ENCODE peak calls at places on chromosome 13, in seven cellular contexts. D, B, T, V, Q, H and J are unnamed samples.
A peak's percentile ranks its signal among the peaks of the same experiment; 100 is the strongest.

GRCh38 chr13:100520936-100521765 is 67.4 kb downstream of the GGACT start:
- DNase-seq in V (no peak), Q (no peak), D (no peak), T (peak; percentile 77), H (no peak), B (no peak), J (no peak)

GRCh38 chr13:35966024-35966423 is 165.2 kb downstream of the DCLK1 start:
- DNase-seq in B (no peak), V (no peak), H (no peak), Q (no peak), D (no peak), T (no peak), J (no peak)

GRCh38 chr13:27919934-27920676 is at the start of gene PDX1:
- DNase-seq in T (peak; percentile 83), B (no peak), Q (no peak), V (peak; percentile 85), H (no peak), D (no peak), J (no peak)

GRCh38 chr13:26220575-26220974 is 1.5 kb downstream of the RNF6 start:
- DNase-seq in B (no peak), H (no peak), Q (no peak), T (no peak), D (no peak), V (peak; percentile 29), J (no peak)

GRCh38 chr13:39245688-39246087 is 207.4 kb downstream of the NHLRC3 start:
- DNase-seq in H (no peak), Q (no peak), V (no peak), D (no peak), T (no peak), B (no peak), J (peak; percentile 63)

GRCh38 chr13:31556376-31556775 is 182.9 kb upstream of the RXFP2 start:
- DNase-seq in T (no peak), B (no peak), D (no peak), V (peak; percentile 1), Q (peak; percentile 30), H (no peak), J (no peak)

GRCh38 chr13:51068501-51068900 is 42.6 kb downstream of the C13orf42 start:
- DNase-seq in D (no peak), Q (no peak), H (no peak), V (no peak), B (no peak), T (no peak), J (no peak)

GRCh38 chr13:38483623-38484022 is 134.0 kb downstream of the UFM1 start:
- DNase-seq in V (no peak), T (no peak), H (no peak), Q (no peak), B (no peak), D (no peak), J (no peak)